ENCODE peak calls at places on chromosome 11, in five cellular contexts. One of them, this sample, is unnamed.

GRCh38 chr11:8237453-8237852 is 26.2 kb downstream of the LMO1 start:
- DNase-seq in C1 segment of cervical spinal cord: no peak
- DNase-seq in H1: no peak
- DNase-seq in GM19239: no peak
- DNase-seq in activated CD4-positive, alpha-beta T cell treated with anti-CD3 and anti-CD28 coated beads, Interleukin-2, amount 50 U/mL, for 48 hours: no peak
- DNase-seq in this sample: no peak

GRCh38 chr11:126917531-126918204 is 82.9 kb downstream of the KIRREL3 start:
- DNase-seq in C1 segment of cervical spinal cord: no peak
- DNase-seq in H1: no peak
- DNase-seq in GM19239: no peak
- DNase-seq in activated CD4-positive, alpha-beta T cell treated with anti-CD3 and anti-CD28 coated beads, Interleukin-2, amount 50 U/mL, for 48 hours: no peak
- DNase-seq in this sample: no peak

GRCh38 chr11:14374922-14375630 is 16.1 kb upstream of the RRAS2 start:
- DNase-seq in C1 segment of cervical spinal cord: no peak
- DNase-seq in H1: no peak
- DNase-seq in GM19239: no peak
- DNase-seq in activated CD4-positive, alpha-beta T cell treated with anti-CD3 and anti-CD28 coated beads, Interleukin-2, amount 50 U/mL, for 48 hours: no peak
- DNase-seq in this sample: no peak

GRCh38 chr11:32429477-32429876 is 5.9 kb downstream of the WT1 start:
- DNase-seq in C1 segment of cervical spinal cord: no peak
- DNase-seq in H1: peak
- DNase-seq in GM19239: no peak
- DNase-seq in activated CD4-positive, alpha-beta T cell treated with anti-CD3 and anti-CD28 coated beads, Interleukin-2, amount 50 U/mL, for 48 hours: no peak
- DNase-seq in this sample: no peak

GRCh38 chr11:17328856-17329490 is 22.6 kb upstream of the NCR3LG1 start:
- DNase-seq in C1 segment of cervical spinal cord: no peak
- DNase-seq in H1: peak
- DNase-seq in GM19239: no peak
- DNase-seq in activated CD4-positive, alpha-beta T cell treated with anti-CD3 and anti-CD28 coated beads, Interleukin-2, amount 50 U/mL, for 48 hours: no peak
- DNase-seq in this sample: no peak

GRCh38 chr11:17695454-17696441 is 23.6 kb upstream of the MYOD1 start:
- DNase-seq in C1 segment of cervical spinal cord: no peak
- DNase-seq in H1: peak
- DNase-seq in GM19239: no peak
- DNase-seq in activated CD4-positive, alpha-beta T cell treated with anti-CD3 and anti-CD28 coated beads, Interleukin-2, amount 50 U/mL, for 48 hours: no peak
- DNase-seq in this sample: no peak

GRCh38 chr11:75547177-75547576 is 14.9 kb upstream of the SERPINH1 start:
- DNase-seq in C1 segment of cervical spinal cord: no peak
- DNase-seq in H1: no peak
- DNase-seq in GM19239: no peak
- DNase-seq in activated CD4-positive, alpha-beta T cell treated with anti-CD3 and anti-CD28 coated beads, Interleukin-2, amount 50 U/mL, for 48 hours: no peak
- DNase-seq in this sample: no peak

GRCh38 chr11:282630-283360 is 4.6 kb downstream of the NLRP6 start:
- DNase-seq in C1 segment of cervical spinal cord: no peak
- DNase-seq in H1: peak
- DNase-seq in GM19239: no peak
- DNase-seq in activated CD4-positive, alpha-beta T cell treated with anti-CD3 and anti-CD28 coated beads, Interleukin-2, amount 50 U/mL, for 48 hours: no peak
- DNase-seq in this sample: no peak

This sample was measured in caudate nucleus.